ENCODE peak calls at places on chromosomes 6 and 20, in four cellular contexts. One of them, this sample, is unnamed.

GRCh38 chr6:21942910-21943309 is 349.4 kb downstream of the SOX4 start:
- DNase-seq in uterus: no peak
- DNase-seq in GM20000: no peak
- DNase-seq in BJ: no peak
- DNase-seq in this sample: peak

GRCh38 chr20:53495357-53495756 is 98.3 kb downstream of the ZNF217 start:
- DNase-seq in uterus: no peak
- DNase-seq in GM20000: no peak
- DNase-seq in BJ: no peak
- DNase-seq in this sample: no peak

GRCh38 chr6:115890238-115890637 is 170.5 kb downstream of the FRK start:
- DNase-seq in uterus: no peak
- DNase-seq in GM20000: no peak
- DNase-seq in BJ: no peak
- DNase-seq in this sample: no peak

GRCh38 chr6:154410215-154410614 is 53.6 kb upstream of the IPCEF1 start:
- DNase-seq in uterus: no peak
- DNase-seq in GM20000: no peak
- DNase-seq in BJ: no peak
- DNase-seq in this sample: no peak

GRCh38 chr6:53112871-53113270 is 35.8 kb downstream of the GCM1 start:
- DNase-seq in uterus: no peak
- DNase-seq in GM20000: no peak
- DNase-seq in BJ: no peak
- DNase-seq in this sample: no peak

GRCh38 chr20:63835031-63835858 is 4.2 kb upstream of the ZBTB46 start:
- DNase-seq in uterus: peak
- DNase-seq in GM20000: peak
- DNase-seq in BJ: peak
- DNase-seq in this sample: peak

GRCh38 chr20:51487525-51488279 is 54.8 kb downstream of the NFATC2 start:
- DNase-seq in uterus: peak
- DNase-seq in GM20000: no peak
- DNase-seq in BJ: no peak
- DNase-seq in this sample: peak

GRCh38 chr6:90256698-90257485 is 39.8 kb downstream of the BACH2 start:
- DNase-seq in uterus: no peak
- DNase-seq in GM20000: no peak
- DNase-seq in BJ: peak
- DNase-seq in this sample: peak

GRCh38 chr6:20242397-20242796 is 30.1 kb upstream of the MBOAT1 start:
- DNase-seq in uterus: no peak
- DNase-seq in GM20000: no peak
- DNase-seq in BJ: no peak
- DNase-seq in this sample: no peak

GRCh38 chr6:125811259-125811658 is 20.5 kb downstream of the NCOA7 start:
- DNase-seq in uterus: no peak
- DNase-seq in GM20000: no peak
- DNase-seq in BJ: no peak
- DNase-seq in this sample: no peak

GRCh38 chr20:50688256-50688655 is 3.1 kb downstream of the RIPOR3 start:
- DNase-seq in uterus: no peak
- DNase-seq in GM20000: no peak
- DNase-seq in BJ: no peak
- DNase-seq in this sample: no peak

GRCh38 chr6:89925826-89926225 is 31.6 kb downstream of the GJA10 start:
- DNase-seq in uterus: no peak
- DNase-seq in GM20000: no peak
- DNase-seq in BJ: no peak
- DNase-seq in this sample: no peak

GRCh38 chr6:82013561-82014275 is 233.8 kb downstream of the IBTK start:
- DNase-seq in uterus: peak
- DNase-seq in GM20000: no peak
- DNase-seq in BJ: no peak
- DNase-seq in this sample: peak

GRCh38 chr6:53343092-53343491 is 5.7 kb downstream of the ELOVL5 start:
- DNase-seq in uterus: no peak
- DNase-seq in GM20000: no peak
- DNase-seq in BJ: no peak
- DNase-seq in this sample: no peak

GRCh38 chr20:57176842-57177241 is 89.6 kb downstream of the BMP7 start:
- DNase-seq in uterus: no peak
- DNase-seq in GM20000: no peak
- DNase-seq in BJ: no peak
- DNase-seq in this sample: no peak

GRCh38 chr6:167825759-167826229 is 917 bp upstream of the AFDN start:
- DNase-seq in uterus: peak
- DNase-seq in GM20000: peak
- DNase-seq in BJ: no peak
- DNase-seq in this sample: no peak

GRCh38 chr6:71394001-71394432 is 105.4 kb downstream of the OGFRL1 start:
- DNase-seq in uterus: no peak
- DNase-seq in GM20000: no peak
- DNase-seq in BJ: no peak
- DNase-seq in this sample: peak

GRCh38 chr20:7744411-7744810 is 195.8 kb downstream of the HAO1 start:
- DNase-seq in uterus: no peak
- DNase-seq in GM20000: no peak
- DNase-seq in BJ: peak
- DNase-seq in this sample: peak

DNA sequence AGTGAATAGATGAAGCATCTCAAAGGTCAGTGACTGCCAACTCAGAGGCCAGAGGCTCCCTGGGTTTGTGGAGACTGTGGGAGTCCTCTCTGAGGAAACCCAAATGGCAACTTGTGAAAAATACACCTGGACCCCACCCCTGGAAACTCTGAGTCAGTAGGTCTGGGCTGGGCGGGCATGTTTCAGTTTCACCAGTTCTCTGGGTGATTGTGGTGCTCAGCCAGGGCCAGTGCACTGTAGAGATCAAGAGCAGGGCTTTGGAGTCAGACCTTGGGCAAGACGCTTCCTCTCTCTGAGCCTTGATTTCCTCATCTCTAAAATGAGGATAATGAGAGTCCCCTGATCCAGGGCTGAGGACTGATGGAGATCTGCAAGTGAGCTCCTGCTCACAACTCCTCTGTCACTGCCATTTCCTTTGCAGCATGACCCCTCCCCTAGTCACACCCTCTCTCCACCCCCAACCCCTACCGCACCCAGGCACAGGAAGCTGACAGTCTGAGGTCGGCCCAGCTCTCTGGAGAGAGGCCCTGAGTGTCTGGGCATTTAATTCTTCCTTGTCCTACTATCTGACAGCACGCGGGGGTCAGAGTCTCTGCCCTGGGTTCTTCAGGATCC is 5.1 kb downstream of the DEF6 start:
- DNase-seq in uterus: no peak
- DNase-seq in GM20000: peak
- DNase-seq in BJ: no peak
- DNase-seq in this sample: no peak
- TF ChIP-seq CTCF in uterus: no peak
- TF ChIP-seq CTCF in GM20000: no peak
- TF ChIP-seq CTCF in BJ: no peak
- TF ChIP-seq CTCF in this sample: no peak

DNA sequence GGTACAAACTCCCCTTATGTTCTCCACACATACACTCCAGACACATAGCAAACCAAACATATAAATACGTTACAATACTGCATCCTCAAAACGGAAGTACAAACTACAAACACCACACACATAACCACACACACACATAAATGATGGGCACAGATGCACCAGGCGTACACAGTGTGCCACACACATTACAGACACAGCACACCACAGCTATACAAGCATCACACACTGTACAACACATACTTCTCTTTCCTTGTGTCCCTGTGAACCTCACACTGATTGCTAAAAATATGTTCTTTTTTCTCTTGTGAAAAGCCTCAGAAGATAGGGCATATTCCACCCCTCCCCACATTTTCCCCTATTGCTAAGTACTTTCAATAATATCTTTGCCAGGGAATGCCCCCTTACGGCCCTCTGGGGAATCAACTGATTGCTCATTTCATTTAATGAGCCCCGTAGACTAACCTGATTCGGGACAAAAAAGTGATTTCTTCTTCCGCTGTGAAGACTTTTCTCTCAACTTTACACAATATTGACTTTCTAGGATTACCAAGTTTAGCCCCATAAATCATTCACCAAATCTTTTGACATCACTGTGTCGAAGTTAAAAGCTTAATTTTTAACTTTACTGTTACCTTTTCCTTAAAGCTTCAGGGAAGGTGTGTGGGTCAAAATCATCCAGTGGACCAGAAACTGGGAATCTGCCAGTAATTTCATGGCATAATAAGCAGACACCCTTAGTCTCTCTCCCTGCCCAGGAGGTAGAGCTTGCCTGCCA is at the start of gene SLC17A1:
- DNase-seq in uterus: no peak
- DNase-seq in GM20000: no peak
- DNase-seq in BJ: no peak
- DNase-seq in this sample: no peak
- TF ChIP-seq CTCF in uterus: no peak
- TF ChIP-seq CTCF in GM20000: no peak
- TF ChIP-seq CTCF in BJ: no peak
- TF ChIP-seq CTCF in this sample: no peak

GRCh38 chr6:160730911-160731310 is 28.9 kb downstream of the PLG start:
- DNase-seq in uterus: no peak
- DNase-seq in GM20000: no peak
- DNase-seq in BJ: no peak
- DNase-seq in this sample: no peak
- TF ChIP-seq CTCF in uterus: no peak
- TF ChIP-seq CTCF in GM20000: no peak
- TF ChIP-seq CTCF in BJ: no peak
- TF ChIP-seq CTCF in this sample: peak

DNA sequence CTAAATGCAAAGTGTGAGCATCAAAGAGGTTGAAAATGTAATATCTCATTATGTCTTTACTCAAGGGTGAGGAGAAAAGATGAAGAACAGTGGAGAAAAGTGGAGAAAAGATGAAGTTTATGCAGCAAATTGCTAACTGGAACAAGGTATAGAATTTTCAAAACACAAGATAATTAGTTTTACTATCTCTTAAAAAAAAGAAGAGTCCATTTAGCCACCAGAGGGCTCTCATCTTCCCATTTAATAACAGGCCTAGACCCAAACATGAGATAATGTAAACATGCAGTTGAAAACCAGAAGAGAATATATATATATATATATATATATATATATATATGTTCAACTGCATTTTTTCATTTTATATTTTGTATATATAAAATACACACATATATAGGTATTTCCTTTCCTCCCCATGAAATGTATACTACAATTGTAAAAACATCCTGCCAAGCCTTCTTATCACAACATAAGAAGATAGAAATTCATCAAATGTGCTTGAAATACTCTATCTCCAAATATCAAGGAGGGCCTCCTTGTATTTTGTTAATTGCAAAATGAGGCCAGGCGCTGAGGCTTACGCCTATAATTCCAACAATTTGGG is 78.4 kb downstream of the ADTRP start:
- DNase-seq in uterus: no peak
- DNase-seq in GM20000: peak
- DNase-seq in BJ: no peak
- DNase-seq in this sample: peak
- TF ChIP-seq CTCF in uterus: peak
- TF ChIP-seq CTCF in GM20000: peak
- TF ChIP-seq CTCF in BJ: peak
- TF ChIP-seq CTCF in this sample: peak

This sample was measured in HFFc6.